ENCODE peak calls at places on chromosomes 5 and 9, in five cellular contexts. C is H9, N is trophoblast cell, H is H1, Y is mesenchymal stem cell. W is an unnamed sample.

GRCh38 chr5:140178082-140178410 is 3.1 kb downstream of the CYSTM1 start:
- DNase-seq in H (no peak), N (no peak), Y (no peak), C (no peak), W (no peak)

GRCh38 chr5:181127907-181128626 is 2.9 kb downstream of the OR2V1 start:
- DNase-seq in C (no peak), N (no peak), H (no peak), Y (no peak), W (no peak)

GRCh38 chr9:81787747-81788632 is 98.6 kb upstream of the TLE1 start:
- DNase-seq in H (no peak), N (peak), Y (peak), C (no peak), W (no peak)

GRCh38 chr5:147887026-147887627 is 8.6 kb downstream of the SCGB3A2 start:
- DNase-seq in H (no peak), C (no peak), N (peak), Y (peak), W (no peak)

GRCh38 chr5:39314591-39314990 is 49.7 kb downstream of the C9 start:
- DNase-seq in Y (no peak), N (no peak), H (no peak), C (no peak), W (no peak)

GRCh38 chr9:129910628-129911567 is 75.6 kb downstream of the USP20 start:
- DNase-seq in H (no peak), C (no peak), Y (peak), N (peak), W (no peak)

GRCh38 chr5:52502591-52502990 is 285.1 kb upstream of the ITGA1 start:
- DNase-seq in H (no peak), N (no peak), C (no peak), Y (no peak), W (peak)

GRCh38 chr5:1654786-1655495 is 131.2 kb upstream of the LPCAT1 start:
- DNase-seq in C (peak), Y (no peak), H (peak), N (no peak), W (no peak)

GRCh38 chr9:614421-614820 is 227.1 kb upstream of the DMRT1 start:
- DNase-seq in H (no peak), C (no peak), Y (no peak), N (no peak), W (no peak)

GRCh38 chr5:136040746-136041415 is 12.1 kb downstream of the TGFBI start:
- DNase-seq in Y (no peak), C (no peak), H (no peak), N (no peak), W (no peak)

GRCh38 chr5:169567079-169567478 is 16.5 kb upstream of the SPDL1 start:
- DNase-seq in N (no peak), H (no peak), C (peak), Y (no peak), W (no peak)

GRCh38 chr5:1167361-1167727 is 34.1 kb upstream of the SLC6A19 start:
- DNase-seq in Y (no peak), N (no peak), C (no peak), H (no peak), W (no peak)

GRCh38 chr9:130893250-130894101 is 3.1 kb downstream of the QRFP start:
- DNase-seq in N (peak), C (peak), Y (peak), H (no peak), W (no peak)

GRCh38 chr9:98117984-98118639 is 910 bp downstream of the TRIM14 start:
- DNase-seq in Y (peak), H (no peak), C (no peak), N (peak), W (no peak)

GRCh38 chr5:59036274-59036961 is 453.5 kb downstream of the RAB3C start:
- DNase-seq in C (no peak), H (no peak), Y (peak), N (peak), W (no peak)

GRCh38 chr5:159619826-159620225 is 289.5 kb upstream of the IL12B start:
- DNase-seq in Y (no peak), H (no peak), C (no peak), N (no peak), W (no peak)

GRCh38 chr5:151585970-151586369 is 5.2 kb downstream of the FAT2 start:
- DNase-seq in Y (no peak), C (no peak), N (no peak), H (no peak), W (no peak)

GRCh38 chr5:56277573-56277972 is 44.4 kb upstream of the ANKRD55 start:
- DNase-seq in Y (no peak), C (no peak), N (no peak), H (no peak), W (no peak)
- H2AK5ac ChIP-seq in Y (peak), C (no peak), N (peak), H (no peak), W (peak)

DNA sequence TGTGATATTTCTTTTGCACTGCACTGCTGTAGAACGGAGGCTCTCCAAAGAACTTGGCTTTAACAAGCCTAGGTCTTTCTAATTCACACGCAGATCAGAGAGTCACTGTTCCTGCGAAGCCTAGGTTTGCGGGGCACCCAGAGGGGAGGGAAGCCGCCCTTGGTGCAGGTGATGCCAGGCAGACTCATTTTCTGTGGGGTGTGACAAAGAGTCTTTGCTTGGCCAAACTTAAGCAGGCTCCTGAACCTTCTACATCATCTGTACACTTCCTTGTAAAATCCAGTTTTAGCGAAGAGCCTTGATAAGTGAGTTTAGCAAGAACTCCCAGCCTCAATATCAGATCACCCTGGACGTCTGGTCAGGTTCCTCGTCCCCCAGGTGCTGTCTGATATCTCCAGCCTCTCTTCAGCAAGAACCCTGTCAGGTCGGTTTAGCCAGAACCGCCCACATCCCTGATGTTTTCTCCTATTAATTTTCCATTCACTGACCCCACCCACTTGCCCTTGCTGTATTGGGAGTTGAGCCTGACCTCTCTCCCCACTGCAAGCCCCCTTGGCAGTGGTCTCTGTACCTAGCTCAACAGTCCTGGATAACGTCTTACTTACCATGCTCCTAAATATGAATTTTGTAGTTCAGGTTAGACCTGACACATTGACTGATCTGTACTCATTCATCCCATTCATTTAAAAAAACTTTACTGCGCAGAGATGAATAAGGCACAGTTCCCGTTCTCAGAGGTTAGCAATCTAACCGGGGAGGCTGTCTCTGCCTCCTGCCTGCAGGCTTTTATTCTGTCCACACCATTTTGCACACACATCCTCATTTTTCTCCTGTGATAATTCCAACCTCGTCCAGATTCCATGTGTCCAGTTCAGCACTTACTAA is 880 bp upstream of the UBAC1 start:
- DNase-seq in N (no peak), Y (no peak), H (no peak), C (no peak), W (no peak)
- H2BK12ac ChIP-seq in N (no peak), Y (no peak), H (no peak), C (no peak), W (no peak)

DNA sequence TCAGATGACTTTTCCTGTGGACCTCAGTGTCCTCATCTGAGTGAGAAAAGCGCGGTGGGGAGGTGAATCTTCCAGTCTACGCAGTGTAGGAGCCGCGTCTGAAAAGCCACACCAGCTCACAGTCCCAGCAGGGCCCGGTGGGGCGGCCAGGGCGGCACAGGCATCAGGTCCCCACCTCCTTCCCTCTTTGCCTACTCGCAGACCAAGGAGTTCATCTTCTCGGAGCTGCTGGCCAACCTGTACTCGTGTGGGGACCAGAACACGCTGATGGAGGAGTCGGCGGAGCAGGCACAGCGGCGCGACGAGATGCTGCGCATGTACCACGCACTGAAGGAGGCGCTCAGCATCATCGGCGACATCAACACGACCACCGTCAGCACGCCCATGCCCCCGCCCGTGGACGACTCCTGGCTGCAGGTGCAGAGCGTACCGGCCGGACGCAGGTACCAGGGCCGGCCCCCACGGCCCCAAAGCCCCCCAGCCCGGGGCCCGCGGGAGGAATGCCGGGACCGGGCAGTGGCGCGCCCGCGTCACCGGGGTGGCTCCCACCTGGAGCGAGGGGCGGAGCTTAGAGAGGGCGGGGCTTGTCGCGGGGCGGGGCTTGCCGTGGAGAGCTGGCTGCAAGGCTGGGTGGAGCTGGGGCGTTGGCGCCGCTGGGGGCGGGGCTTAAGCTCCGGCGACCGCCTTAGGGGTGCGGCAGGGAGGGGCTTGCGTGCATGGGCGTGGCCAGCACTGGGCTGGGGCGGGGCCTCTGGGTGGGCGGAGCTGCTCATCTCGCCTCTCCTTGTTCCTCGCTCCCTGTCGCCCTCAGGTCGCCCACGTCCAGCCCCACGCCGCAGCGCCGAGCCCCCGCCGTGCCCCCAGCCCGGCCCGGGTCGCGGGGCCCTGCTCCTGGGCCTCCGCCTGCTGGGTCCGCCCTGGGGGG is 25.6 kb downstream of the GOLGA2 start:
- DNase-seq in Y (peak), N (peak), C (peak), H (peak), W (peak)
- H3K27ac ChIP-seq in Y (no peak), N (no peak), C (no peak), H (no peak), W (no peak)

DNA sequence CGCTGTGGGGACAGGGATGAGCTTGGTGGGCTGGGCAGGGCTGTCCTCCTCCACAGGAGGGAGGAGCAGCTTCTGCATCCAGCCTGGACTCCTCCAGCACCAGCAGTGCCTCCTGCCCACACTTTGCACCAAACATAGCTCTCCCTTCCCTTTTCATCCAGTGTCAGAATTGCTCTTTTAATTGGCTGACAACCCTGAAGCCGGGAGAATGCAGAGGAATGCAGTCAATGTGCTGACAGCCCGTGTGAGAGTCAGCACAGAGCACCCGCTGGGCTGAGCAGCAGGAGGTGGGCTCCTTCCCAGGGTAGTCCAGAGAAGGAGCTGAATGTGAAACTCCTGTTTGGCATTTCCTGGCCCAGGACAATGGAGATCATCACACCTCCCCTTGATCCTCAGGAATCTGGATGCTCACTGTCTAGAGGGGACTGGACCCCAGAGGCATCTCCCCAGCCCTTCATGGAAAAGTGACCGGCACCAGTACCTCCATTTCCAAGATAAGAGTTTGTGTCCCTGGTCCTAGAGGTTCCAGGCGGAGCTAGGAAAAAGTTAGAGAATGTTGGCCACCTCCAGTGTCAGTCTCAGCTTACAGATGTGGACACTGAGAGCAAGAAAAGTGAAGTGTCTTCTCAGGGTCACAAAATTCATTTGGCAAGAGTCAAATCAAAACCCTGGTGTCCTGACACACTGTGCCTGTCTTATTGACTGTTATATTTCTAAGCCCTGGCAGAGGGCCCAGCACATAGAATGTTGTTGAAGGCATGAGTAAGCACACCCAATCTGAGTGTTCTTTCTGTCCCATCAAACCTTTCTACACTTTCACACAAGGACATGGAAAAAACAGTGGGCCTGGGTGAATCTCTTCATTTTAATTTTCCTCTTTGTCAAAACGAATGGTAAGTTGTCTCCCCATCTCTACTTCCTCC is 202.1 kb downstream of the SNX18 start:
- DNase-seq in H (peak), C (peak), N (no peak), Y (peak), W (peak)
- H2AK5ac ChIP-seq in H (peak), C (no peak), N (no peak), Y (peak), W (no peak)

DNA sequence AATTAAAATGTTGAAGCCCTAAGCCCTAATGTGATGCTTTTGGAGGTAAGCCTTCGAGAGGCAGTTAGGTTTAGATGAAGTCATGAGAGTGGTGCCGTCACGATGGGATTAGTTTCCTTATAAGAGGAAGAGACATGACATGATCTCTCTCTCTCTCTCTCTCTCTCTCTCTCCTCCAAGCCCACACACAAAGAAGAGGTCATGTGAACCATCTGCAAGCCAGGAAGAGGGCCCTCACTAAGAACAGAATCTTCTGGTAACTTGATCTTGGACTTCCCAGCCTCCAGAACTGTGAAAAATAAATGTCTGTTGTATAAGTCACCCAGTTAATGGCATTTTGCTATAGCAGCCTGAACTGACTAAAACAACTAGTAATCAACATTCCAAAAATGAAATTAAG is 175.5 kb downstream of the GNA14 start:
- DNase-seq in N (no peak), C (no peak), H (no peak), Y (peak), W (no peak)
- H2BK12ac ChIP-seq in N (no peak), C (no peak), H (no peak), Y (no peak), W (no peak)

DNA sequence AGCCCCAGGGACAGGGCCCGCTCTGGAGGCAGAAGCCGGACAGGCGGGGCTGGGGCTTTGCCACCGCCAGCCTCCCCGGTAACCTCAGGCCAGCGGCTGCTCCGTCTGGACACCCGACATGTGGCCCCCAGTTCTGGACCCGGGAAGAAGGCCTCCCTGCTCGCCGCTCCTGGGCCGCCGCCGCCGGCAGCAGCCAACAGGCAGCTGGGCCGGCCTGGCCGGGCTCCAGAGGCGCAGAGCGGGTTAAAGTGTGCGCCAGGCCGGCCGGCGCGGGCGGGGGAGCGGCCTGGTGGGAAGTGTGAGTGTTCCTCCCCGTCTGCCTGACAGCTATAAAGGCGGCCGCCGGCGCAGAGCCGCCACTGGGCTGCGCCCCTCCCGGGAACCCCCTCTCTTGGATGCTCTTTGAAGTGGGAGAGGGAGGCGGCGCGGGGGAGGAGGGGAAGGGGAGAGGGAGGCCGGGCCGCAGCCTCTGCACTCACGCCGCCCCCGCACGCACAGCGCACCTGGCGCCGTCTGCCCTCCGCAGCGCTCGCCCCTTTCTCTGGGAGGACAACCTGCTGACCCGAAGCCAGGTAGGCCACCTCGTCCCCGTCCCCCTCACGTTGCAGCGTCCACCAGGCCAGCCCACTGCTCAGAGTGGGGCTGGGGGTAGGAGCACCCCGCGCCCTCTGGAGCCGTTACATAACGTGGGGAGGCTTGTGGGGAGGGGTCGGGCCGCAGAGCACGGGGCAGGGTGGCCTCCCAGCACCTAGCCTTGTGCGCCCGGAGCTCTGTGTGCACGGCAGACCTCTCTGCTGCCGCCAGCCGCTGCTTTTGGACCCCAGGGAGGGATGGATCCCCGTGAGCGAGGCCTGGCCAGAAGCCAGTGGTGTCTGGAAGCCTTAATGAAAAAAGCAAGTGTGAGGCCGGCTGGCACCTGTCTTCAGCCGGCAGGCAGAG is at the start of gene ADAMTSL2:
- DNase-seq in N (no peak), H (peak), Y (peak), C (peak), W (peak)
- H3K27ac ChIP-seq in N (peak), H (no peak), Y (no peak), C (no peak), W (no peak)

DNA sequence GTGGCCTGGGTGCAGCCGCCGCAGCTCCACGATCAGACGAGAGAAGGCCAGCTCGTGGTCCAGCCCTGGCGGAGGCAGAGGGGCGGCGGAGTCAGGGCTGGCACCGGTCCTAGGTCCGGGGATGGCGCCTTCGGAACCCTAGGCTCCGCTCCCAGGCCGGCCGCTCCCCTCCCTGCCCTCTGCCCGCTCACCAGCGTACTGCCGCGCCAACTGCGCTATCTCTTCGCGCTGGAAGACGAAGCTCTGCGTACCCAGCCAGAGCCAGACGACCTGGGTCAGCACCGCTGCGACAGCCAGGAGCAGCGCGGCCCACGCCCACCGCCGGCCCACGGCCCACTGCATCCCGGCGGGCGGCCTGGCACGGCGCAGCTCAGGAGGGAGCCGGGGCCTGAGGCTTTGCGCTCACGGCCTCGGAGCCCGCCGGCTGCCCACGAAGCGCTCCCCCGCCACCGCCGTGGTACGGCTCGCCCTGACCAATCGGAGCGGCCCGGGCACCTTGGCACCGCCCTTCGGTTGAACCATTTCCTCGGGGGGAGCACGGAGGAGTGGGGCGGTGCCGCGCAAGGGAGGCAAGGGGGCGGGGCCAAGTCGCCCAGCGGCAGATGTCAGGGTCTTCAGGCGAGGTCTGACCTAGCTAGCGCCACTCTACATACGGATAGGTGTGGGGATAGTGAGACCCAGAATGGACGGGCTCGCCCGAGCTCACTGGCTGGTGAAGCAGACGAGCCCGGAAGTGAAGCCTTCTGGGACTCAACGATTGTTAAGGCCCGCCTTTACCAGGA is at the start of gene SIGMAR1:
- DNase-seq in H (peak), Y (peak), C (peak), N (peak), W (peak)
- H2AK5ac ChIP-seq in H (no peak), Y (peak), C (no peak), N (no peak), W (peak)

DNA sequence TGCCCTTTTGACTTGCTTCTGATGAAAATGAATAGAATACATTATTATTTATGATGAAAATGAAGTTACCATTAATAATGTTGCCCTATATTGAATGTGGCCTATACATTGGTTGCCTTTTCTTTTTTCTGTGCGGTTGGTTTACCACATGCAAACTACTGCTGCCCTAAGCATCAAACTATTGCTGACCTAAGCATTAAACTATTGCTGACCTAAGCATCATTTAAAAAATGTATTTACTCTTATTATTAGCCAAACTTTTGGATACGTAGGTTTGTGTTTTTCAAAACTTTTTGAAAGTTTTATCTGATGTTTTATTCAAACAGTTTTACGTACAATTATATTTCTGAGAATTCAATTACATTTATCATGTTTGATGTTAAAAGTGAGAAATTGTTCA is 76.0 kb upstream of the CDH10 start:
- DNase-seq in C (no peak), H (no peak), Y (no peak), N (no peak), W (no peak)
- H2BK12ac ChIP-seq in C (no peak), H (no peak), Y (no peak), N (no peak), W (no peak)

GRCh38 chr9:135146766-135147472 is 59.5 kb downstream of the OLFM1 start:
- DNase-seq in C (no peak), Y (no peak), H (no peak), N (no peak), W (no peak)
- H3K27ac ChIP-seq in C (no peak), Y (no peak), H (no peak), N (no peak), W (no peak)

W was measured in neuronal stem cell.